ENCODE peak calls at places on chromosomes 1 and 21, in eight cellular contexts. One of them, this sample, is unnamed.
A peak's percentile ranks its signal among the peaks of the same experiment; 100 is the strongest.

GRCh38 chr1:30887485-30888315 is 20.9 kb downstream of the SDC3 start:
- DNase-seq in astrocyte: peak; percentile 84
- DNase-seq in tibial nerve: no peak
- DNase-seq in adrenal gland: no peak
- DNase-seq in HCT116: no peak
- DNase-seq in AG04450: peak; percentile 10
- DNase-seq in prostate gland: no peak
- DNase-seq in left ventricle myocardium inferior: no peak
- DNase-seq in this sample: no peak

GRCh38 chr1:113021430-113022085 is 51.4 kb upstream of the LRIG2 start:
- DNase-seq in astrocyte: no peak
- DNase-seq in tibial nerve: peak; percentile 6
- DNase-seq in adrenal gland: no peak
- DNase-seq in HCT116: no peak
- DNase-seq in AG04450: no peak
- DNase-seq in prostate gland: peak; percentile 74
- DNase-seq in left ventricle myocardium inferior: no peak
- DNase-seq in this sample: peak; percentile 62

GRCh38 chr1:183063349-183063748 is 40.1 kb downstream of the LAMC1 start:
- DNase-seq in astrocyte: no peak
- DNase-seq in tibial nerve: no peak
- DNase-seq in adrenal gland: no peak
- DNase-seq in HCT116: no peak
- DNase-seq in AG04450: no peak
- DNase-seq in prostate gland: no peak
- DNase-seq in left ventricle myocardium inferior: no peak
- DNase-seq in this sample: no peak

GRCh38 chr1:98854137-98854536 is 150.5 kb downstream of the PLPPR5 start:
- DNase-seq in astrocyte: no peak
- DNase-seq in tibial nerve: no peak
- DNase-seq in adrenal gland: no peak
- DNase-seq in HCT116: no peak
- DNase-seq in AG04450: no peak
- DNase-seq in prostate gland: no peak
- DNase-seq in left ventricle myocardium inferior: no peak
- DNase-seq in this sample: no peak

GRCh38 chr1:168979303-168979702 is 127.2 kb upstream of the ATP1B1 start:
- DNase-seq in astrocyte: no peak
- DNase-seq in tibial nerve: peak; percentile 21
- DNase-seq in adrenal gland: no peak
- DNase-seq in HCT116: no peak
- DNase-seq in AG04450: no peak
- DNase-seq in prostate gland: no peak
- DNase-seq in left ventricle myocardium inferior: no peak
- DNase-seq in this sample: no peak

GRCh38 chr1:42130061-42130460 is 23.1 kb upstream of the GUCA2B start:
- DNase-seq in astrocyte: no peak
- DNase-seq in tibial nerve: no peak
- DNase-seq in adrenal gland: no peak
- DNase-seq in HCT116: no peak
- DNase-seq in AG04450: no peak
- DNase-seq in prostate gland: no peak
- DNase-seq in left ventricle myocardium inferior: no peak
- DNase-seq in this sample: no peak

GRCh38 chr1:183331095-183331742 is 87.0 kb downstream of the NMNAT2 start:
- DNase-seq in astrocyte: no peak
- DNase-seq in tibial nerve: no peak
- DNase-seq in adrenal gland: no peak
- DNase-seq in HCT116: no peak
- DNase-seq in AG04450: no peak
- DNase-seq in prostate gland: no peak
- DNase-seq in left ventricle myocardium inferior: no peak
- DNase-seq in this sample: no peak

GRCh38 chr1:36199934-36200741 is 24.1 kb upstream of the THRAP3 start:
- DNase-seq in astrocyte: peak; percentile 52
- DNase-seq in tibial nerve: no peak
- DNase-seq in adrenal gland: peak; percentile 78
- DNase-seq in HCT116: no peak
- DNase-seq in AG04450: no peak
- DNase-seq in prostate gland: peak; percentile 84
- DNase-seq in left ventricle myocardium inferior: peak; percentile 30
- DNase-seq in this sample: no peak

GRCh38 chr1:65958561-65959350 is 166.1 kb downstream of the PDE4B start:
- DNase-seq in astrocyte: no peak
- DNase-seq in tibial nerve: no peak
- DNase-seq in adrenal gland: no peak
- DNase-seq in HCT116: peak; percentile 44
- DNase-seq in AG04450: peak; percentile 21
- DNase-seq in prostate gland: peak; percentile 9
- DNase-seq in left ventricle myocardium inferior: no peak
- DNase-seq in this sample: peak; percentile 32

GRCh38 chr1:207079706-207080246 is 8.9 kb upstream of the C4BPB start:
- DNase-seq in astrocyte: no peak
- DNase-seq in tibial nerve: no peak
- DNase-seq in adrenal gland: no peak
- DNase-seq in HCT116: no peak
- DNase-seq in AG04450: no peak
- DNase-seq in prostate gland: no peak
- DNase-seq in left ventricle myocardium inferior: no peak
- DNase-seq in this sample: no peak

GRCh38 chr21:14474995-14475394 is 71.1 kb downstream of the SAMSN1 start:
- DNase-seq in astrocyte: no peak
- DNase-seq in tibial nerve: no peak
- DNase-seq in adrenal gland: no peak
- DNase-seq in HCT116: no peak
- DNase-seq in AG04450: no peak
- DNase-seq in prostate gland: no peak
- DNase-seq in left ventricle myocardium inferior: no peak
- DNase-seq in this sample: no peak

GRCh38 chr1:64934115-64934880 is 32.1 kb downstream of the JAK1 start:
- DNase-seq in astrocyte: peak; percentile 83
- DNase-seq in tibial nerve: peak; percentile 48
- DNase-seq in adrenal gland: peak; percentile 21
- DNase-seq in HCT116: no peak
- DNase-seq in AG04450: peak; percentile 56
- DNase-seq in prostate gland: no peak
- DNase-seq in left ventricle myocardium inferior: no peak
- DNase-seq in this sample: peak; percentile 28

GRCh38 chr21:45406801-45407628 is 2.0 kb downstream of the COL18A1 start:
- DNase-seq in astrocyte: no peak
- DNase-seq in tibial nerve: no peak
- DNase-seq in adrenal gland: no peak
- DNase-seq in HCT116: no peak
- DNase-seq in AG04450: no peak
- DNase-seq in prostate gland: no peak
- DNase-seq in left ventricle myocardium inferior: peak; percentile 14
- DNase-seq in this sample: no peak
- TF ChIP-seq CTCF in astrocyte: no peak
- TF ChIP-seq CTCF in tibial nerve: no peak
- TF ChIP-seq CTCF in adrenal gland: no peak
- TF ChIP-seq CTCF in HCT116: peak; percentile 22
- TF ChIP-seq CTCF in AG04450: no peak
- TF ChIP-seq CTCF in prostate gland: no peak
- TF ChIP-seq CTCF in left ventricle myocardium inferior: no peak
- TF ChIP-seq CTCF in this sample: no peak

DNA sequence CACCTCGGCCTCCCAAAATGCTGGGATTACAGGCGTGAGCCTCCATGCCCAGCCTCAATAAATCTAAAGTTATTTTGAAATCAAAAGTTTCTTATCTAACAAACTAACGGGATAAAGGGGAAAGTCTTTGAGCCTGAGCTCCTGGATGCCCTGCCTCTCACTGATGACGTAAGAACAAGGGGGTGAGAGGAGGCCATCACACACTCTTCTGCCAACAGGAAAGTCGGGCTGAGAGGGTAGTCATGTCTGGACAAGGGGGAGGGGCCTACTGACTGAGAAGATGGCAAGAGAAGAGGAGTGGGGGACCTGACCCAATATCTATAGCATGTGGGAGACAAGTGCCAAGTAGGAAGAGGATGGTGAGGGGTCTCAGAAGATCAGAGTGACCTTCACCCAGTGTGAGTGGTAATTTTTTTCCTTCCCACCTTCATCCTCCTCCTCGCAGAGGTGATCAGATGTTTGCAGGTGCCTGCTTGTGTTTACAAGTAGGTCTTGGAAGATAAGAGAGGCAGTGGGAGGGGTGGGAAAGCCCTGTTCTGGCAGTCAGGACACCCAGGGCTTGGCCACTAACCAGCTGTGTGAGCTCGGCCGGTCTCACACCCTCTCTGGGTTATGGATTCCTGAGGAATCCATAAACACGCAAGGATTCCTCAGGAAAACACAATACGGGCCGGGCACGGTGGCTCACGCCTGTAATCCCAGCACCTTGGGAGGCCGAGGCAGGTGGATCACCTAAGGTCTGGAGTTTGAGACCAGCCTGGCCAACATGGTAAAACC is 9.6 kb downstream of the UQCRHL start:
- DNase-seq in astrocyte: peak; percentile 36
- DNase-seq in tibial nerve: no peak
- DNase-seq in adrenal gland: peak; percentile 48
- DNase-seq in HCT116: no peak
- DNase-seq in AG04450: no peak
- DNase-seq in prostate gland: no peak
- DNase-seq in left ventricle myocardium inferior: no peak
- DNase-seq in this sample: peak; percentile 50
- H3K27ac ChIP-seq in astrocyte: peak overlapping the region; percentile 94
- H3K27ac ChIP-seq in tibial nerve: peak overlapping the region; percentile 74
- H3K27ac ChIP-seq in adrenal gland: no peak overlapping the region
- H3K27ac ChIP-seq in HCT116: peak overlapping the region; percentile 84
- H3K27ac ChIP-seq in AG04450: no peak overlapping the region
- H3K27ac ChIP-seq in prostate gland: no peak overlapping the region
- H3K27ac ChIP-seq in left ventricle myocardium inferior: no peak overlapping the region
- H3K27ac ChIP-seq in this sample: peak overlapping the region; percentile 99

GRCh38 chr1:2103901-2104590 is 53.8 kb downstream of the PRKCZ start:
- DNase-seq in astrocyte: no peak
- DNase-seq in tibial nerve: no peak
- DNase-seq in adrenal gland: no peak
- DNase-seq in HCT116: no peak
- DNase-seq in AG04450: no peak
- DNase-seq in prostate gland: no peak
- DNase-seq in left ventricle myocardium inferior: no peak
- DNase-seq in this sample: no peak

GRCh38 chr1:2106681-2107405 is 56.6 kb downstream of the PRKCZ start:
- DNase-seq in astrocyte: no peak
- DNase-seq in tibial nerve: no peak
- DNase-seq in adrenal gland: no peak
- DNase-seq in HCT116: no peak
- DNase-seq in AG04450: no peak
- DNase-seq in prostate gland: no peak
- DNase-seq in left ventricle myocardium inferior: no peak
- DNase-seq in this sample: no peak

GRCh38 chr1:2105781-2106524 is 55.7 kb downstream of the PRKCZ start:
- DNase-seq in astrocyte: no peak
- DNase-seq in tibial nerve: no peak
- DNase-seq in adrenal gland: no peak
- DNase-seq in HCT116: no peak
- DNase-seq in AG04450: no peak
- DNase-seq in prostate gland: no peak
- DNase-seq in left ventricle myocardium inferior: no peak
- DNase-seq in this sample: no peak

GRCh38 chr1:2103266-2103900 is 53.2 kb downstream of the PRKCZ start:
- DNase-seq in astrocyte: no peak
- DNase-seq in tibial nerve: no peak
- DNase-seq in adrenal gland: no peak
- DNase-seq in HCT116: no peak
- DNase-seq in AG04450: no peak
- DNase-seq in prostate gland: no peak
- DNase-seq in left ventricle myocardium inferior: peak; percentile 1
- DNase-seq in this sample: no peak

DNA sequence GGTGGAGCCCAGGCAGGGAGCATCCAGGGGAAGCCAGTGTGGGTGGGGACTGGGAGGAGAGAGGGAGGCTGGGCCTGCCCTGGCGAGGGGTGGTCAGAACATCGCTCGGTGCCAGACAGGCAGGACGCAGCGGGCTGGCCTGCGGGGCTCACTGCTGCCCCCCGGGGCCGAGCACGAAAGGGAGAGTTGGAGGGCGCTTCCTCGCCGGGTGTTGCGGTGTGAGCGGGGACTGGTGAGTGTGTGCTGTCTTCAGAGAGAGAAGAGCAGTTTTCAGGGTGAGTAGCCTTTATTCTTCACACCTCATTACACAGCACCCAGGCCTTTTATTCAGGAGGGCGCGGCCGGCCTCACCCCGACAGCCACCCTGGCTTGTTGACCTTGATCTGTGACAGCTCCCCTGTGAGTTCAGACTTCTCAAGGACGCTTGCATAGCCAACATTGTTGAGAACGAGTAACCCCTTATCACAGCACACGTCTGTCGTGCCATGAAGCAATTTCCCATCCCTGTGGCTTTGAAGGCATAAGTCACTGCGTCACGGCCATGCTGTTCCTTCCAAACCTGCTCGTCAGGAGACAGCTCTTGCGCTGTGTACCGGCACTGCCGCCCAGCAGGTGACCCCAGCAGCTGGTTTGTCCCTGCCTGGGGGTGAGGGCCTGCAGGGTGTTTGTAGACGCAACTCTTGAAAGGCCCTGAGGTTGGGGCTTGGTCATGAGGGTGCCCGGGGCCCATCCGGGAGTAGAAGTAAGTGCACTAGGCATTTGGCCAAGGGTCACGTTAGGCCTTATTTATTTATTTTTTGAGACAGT is 54.6 kb downstream of the PRKCZ start:
- DNase-seq in astrocyte: no peak
- DNase-seq in tibial nerve: no peak
- DNase-seq in adrenal gland: no peak
- DNase-seq in HCT116: no peak
- DNase-seq in AG04450: no peak
- DNase-seq in prostate gland: no peak
- DNase-seq in left ventricle myocardium inferior: no peak
- DNase-seq in this sample: no peak
- TF ChIP-seq CTCF in astrocyte: no peak
- TF ChIP-seq CTCF in tibial nerve: no peak
- TF ChIP-seq CTCF in adrenal gland: no peak
- TF ChIP-seq CTCF in HCT116: no peak
- TF ChIP-seq CTCF in AG04450: peak; percentile 39
- TF ChIP-seq CTCF in prostate gland: no peak
- TF ChIP-seq CTCF in left ventricle myocardium inferior: no peak
- TF ChIP-seq CTCF in this sample: no peak

GRCh38 chr1:201475121-201475520 is 6.1 kb upstream of the PHLDA3 start:
- DNase-seq in astrocyte: no peak
- DNase-seq in tibial nerve: no peak
- DNase-seq in adrenal gland: no peak
- DNase-seq in HCT116: no peak
- DNase-seq in AG04450: no peak
- DNase-seq in prostate gland: no peak
- DNase-seq in left ventricle myocardium inferior: no peak
- DNase-seq in this sample: peak; percentile 82
- H3K27ac ChIP-seq in astrocyte: no peak overlapping the region
- H3K27ac ChIP-seq in tibial nerve: no peak overlapping the region
- H3K27ac ChIP-seq in adrenal gland: no peak overlapping the region
- H3K27ac ChIP-seq in HCT116: no peak overlapping the region
- H3K27ac ChIP-seq in AG04450: no peak overlapping the region
- H3K27ac ChIP-seq in prostate gland: no peak overlapping the region
- H3K27ac ChIP-seq in left ventricle myocardium inferior: no peak overlapping the region
- H3K27ac ChIP-seq in this sample: peak overlapping the region; percentile 97